ENCODE peak calls at places on chromosome 21, in six cellular contexts. Q is fibroblast of lung, P is body of pancreas, V is pancreas, R is MG63, W is IMR-90. X is an unnamed sample.

GRCh38 chr21:44533891-44534627 is 5.9 kb downstream of the KRTAP10-1 start:
- DNase-seq in P (no peak), W (no peak), V (no peak), R (no peak), Q (no peak), X (peak; percentile 47)

GRCh38 chr21:40797881-40798280 is 49.1 kb downstream of the DSCAM start:
- DNase-seq in R (no peak), W (peak; percentile 33), Q (no peak), V (no peak), P (no peak), X (no peak)

GRCh38 chr21:40553781-40554180 is 293.2 kb downstream of the DSCAM start:
- DNase-seq in W (no peak), R (no peak), P (no peak), V (no peak), Q (no peak), X (no peak)

GRCh38 chr21:42653492-42654061 is at the start of gene PDE9A:
- DNase-seq in P (peak; percentile 48), W (no peak), V (peak; percentile 61), R (no peak), Q (no peak), X (peak; percentile 79)

GRCh38 chr21:43362306-43362927 is 64.5 kb downstream of the SIK1 start:
- DNase-seq in R (peak; percentile 56), Q (peak; percentile 77), P (peak; percentile 47), V (no peak), W (peak; percentile 86), X (peak; percentile 63)

GRCh38 chr21:45581322-45581712 is 39.1 kb upstream of the SLC19A1 start:
- DNase-seq in W (no peak), P (no peak), R (no peak), Q (no peak), V (no peak), X (no peak)

GRCh38 chr21:21673959-21674358 is 675.8 kb downstream of the NCAM2 start:
- DNase-seq in R (no peak), V (no peak), P (no peak), W (no peak), Q (no peak), X (no peak)

GRCh38 chr21:41100826-41101550 is 67.0 kb upstream of the BACE2 start:
- DNase-seq in Q (no peak), R (no peak), P (no peak), V (no peak), W (no peak), X (no peak)

GRCh38 chr21:44872568-44873355 is 728 bp downstream of the PTTG1IP start:
- DNase-seq in P (peak; percentile 47), W (peak; percentile 46), Q (peak; percentile 31), R (peak; percentile 52), V (peak; percentile 60), X (peak; percentile 72)

GRCh38 chr21:17660449-17660848 is 47.7 kb upstream of the BTG3 start:
- DNase-seq in Q (no peak), W (no peak), R (no peak), P (no peak), V (no peak), X (no peak)

DNA sequence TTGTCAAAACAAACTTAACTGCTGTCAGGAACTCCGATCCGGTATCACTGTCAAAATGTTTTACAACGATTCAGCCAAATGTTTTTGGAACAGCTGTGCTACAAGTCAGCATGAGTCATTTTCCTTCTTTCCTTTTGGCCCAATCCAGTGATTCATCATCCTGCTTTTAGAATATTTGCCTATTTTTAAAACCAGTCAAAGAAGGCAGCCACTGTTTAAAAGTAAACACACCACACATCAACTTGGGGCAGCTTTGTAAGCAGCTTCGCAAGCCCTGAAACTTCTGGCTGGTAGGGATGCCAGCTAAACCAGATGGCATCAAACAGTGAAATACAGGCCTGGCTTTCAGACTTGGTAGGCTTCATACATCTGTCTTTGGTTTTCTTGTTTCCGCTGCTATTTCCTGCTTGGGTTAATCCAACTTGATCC is 14.9 kb downstream of the MAP3K7CL start:
- DNase-seq in P (no peak), R (peak; percentile 89), W (peak; percentile 95), V (no peak), Q (peak; percentile 95), X (no peak)
- H3K4me3 ChIP-seq in P (no peak overlapping the region), R (no peak overlapping the region), W (no peak overlapping the region), V (no peak overlapping the region), Q (no peak overlapping the region), X (no peak overlapping the region)

GRCh38 chr21:32279377-32279680 is 480 bp upstream of the MIS18A start:
- DNase-seq in Q (no peak), W (no peak), R (no peak), P (no peak), V (no peak), X (no peak)

GRCh38 chr21:32278518-32279376 is at the start of gene MIS18A:
- DNase-seq in V (peak; percentile 97), P (peak; percentile 95), W (peak; percentile 96), Q (peak; percentile 92), R (peak; percentile 92), X (peak; percentile 96)

GRCh38 chr21:32276671-32277070 is 2.2 kb downstream of the MIS18A start:
- DNase-seq in R (no peak), P (no peak), W (no peak), V (no peak), Q (no peak), X (no peak)

GRCh38 chr21:32281531-32281930 is 2.7 kb upstream of the MIS18A start:
- DNase-seq in V (no peak), W (no peak), Q (no peak), R (no peak), P (no peak), X (no peak)

DNA sequence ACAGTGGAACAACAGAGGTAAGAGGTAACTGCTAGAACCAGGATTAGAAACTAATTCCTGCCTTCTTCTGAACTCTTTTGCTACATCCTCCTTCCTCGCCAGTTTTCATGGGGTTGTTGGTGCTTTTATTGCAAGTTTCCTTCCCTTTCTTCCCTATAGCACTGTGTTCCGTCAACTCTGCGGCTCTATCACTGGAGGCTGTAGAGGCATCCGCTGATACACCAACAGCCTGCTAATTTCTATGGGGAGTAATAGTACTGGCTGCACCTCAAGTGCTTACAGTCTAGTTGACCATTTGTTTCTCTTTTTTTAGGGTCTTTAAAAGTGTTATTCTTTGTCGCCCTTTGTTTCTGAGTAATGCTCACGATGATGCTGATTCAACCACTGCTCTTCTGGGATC is 781 bp downstream of the MIS18A start:
- DNase-seq in V (no peak), W (no peak), P (no peak), Q (no peak), R (no peak), X (no peak)
- H3K9me3 ChIP-seq in V (no peaks in the 10 kb centered on the region), W (no peaks in the 10 kb centered on the region), P (no peaks in the 10 kb centered on the region), Q (no peaks in the 10 kb centered on the region), R (no peaks in the 10 kb centered on the region), X (no peaks in the 10 kb centered on the region)

GRCh38 chr21:37375866-37376574 is 9.4 kb downstream of the DYRK1A start:
- DNase-seq in R (no peak), Q (no peak), W (no peak), P (no peak), V (no peak), X (no peak)

GRCh38 chr21:37380349-37381323 is 14.1 kb downstream of the DYRK1A start:
- DNase-seq in Q (no peak), P (peak; percentile 73), R (peak; percentile 35), V (peak; percentile 55), W (no peak), X (peak; percentile 26)

GRCh38 chr21:37383066-37383465 is 16.5 kb downstream of the DYRK1A start:
- DNase-seq in V (no peak), Q (no peak), W (no peak), P (no peak), R (no peak), X (no peak)

GRCh38 chr21:37381883-37382585 is 15.5 kb downstream of the DYRK1A start:
- DNase-seq in Q (no peak), W (peak; percentile 34), P (no peak), V (no peak), R (no peak), X (no peak)

GRCh38 chr21:37378700-37379139 is 12.1 kb downstream of the DYRK1A start:
- DNase-seq in W (no peak), R (no peak), V (no peak), P (no peak), Q (no peak), X (no peak)
- H3K4me3 ChIP-seq in W (no peak overlapping the region), R (no peak overlapping the region), V (no peak overlapping the region), P (no peak overlapping the region), Q (no peak overlapping the region), X (no peak overlapping the region)

GRCh38 chr21:20265704-20266368 is 732.4 kb upstream of the NCAM2 start:
- DNase-seq in R (no peak), Q (no peak), P (no peak), V (no peak), W (no peak), X (no peak)

GRCh38 chr21:20270365-20271055 is 727.7 kb upstream of the NCAM2 start:
- DNase-seq in W (no peak), R (no peak), P (no peak), V (no peak), Q (no peak), X (peak; percentile 40)

DNA sequence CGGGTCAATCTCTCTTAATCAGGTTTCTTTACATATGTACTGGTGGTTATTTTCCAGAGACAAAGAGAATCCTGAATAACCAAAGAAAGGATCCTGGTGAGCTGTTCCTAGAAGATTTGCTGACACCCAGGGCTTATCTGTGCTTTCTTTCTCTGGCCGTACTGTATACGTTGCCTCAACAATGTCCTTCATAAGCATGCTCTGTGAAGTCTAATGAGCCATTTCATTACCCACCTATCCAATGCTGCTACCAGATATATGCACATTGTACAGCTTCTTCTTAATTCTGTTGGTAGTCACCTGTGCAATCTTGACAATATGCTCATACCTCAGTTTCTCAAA is 731.9 kb upstream of the NCAM2 start:
- DNase-seq in V (no peak), R (no peak), W (no peak), P (no peak), Q (no peak), X (no peak)
- H3K9me3 ChIP-seq in V (no peaks in the 10 kb centered on the region), R (no peaks in the 10 kb centered on the region), W (peaks cover 3% of the 10 kb centered on the region), P (no peaks in the 10 kb centered on the region), Q (no peaks in the 10 kb centered on the region), X (no peaks in the 10 kb centered on the region)

GRCh38 chr21:34128674-34129038 is 55.3 kb downstream of the MRPS6 start:
- DNase-seq in W (no peak), P (no peak), Q (no peak), R (no peak), V (no peak), X (no peak)
- H3K4me3 ChIP-seq in W (no peak overlapping the region), P (no peak overlapping the region), Q (no peak overlapping the region), R (no peak overlapping the region), V (no peak overlapping the region), X (no peak overlapping the region)

DNA sequence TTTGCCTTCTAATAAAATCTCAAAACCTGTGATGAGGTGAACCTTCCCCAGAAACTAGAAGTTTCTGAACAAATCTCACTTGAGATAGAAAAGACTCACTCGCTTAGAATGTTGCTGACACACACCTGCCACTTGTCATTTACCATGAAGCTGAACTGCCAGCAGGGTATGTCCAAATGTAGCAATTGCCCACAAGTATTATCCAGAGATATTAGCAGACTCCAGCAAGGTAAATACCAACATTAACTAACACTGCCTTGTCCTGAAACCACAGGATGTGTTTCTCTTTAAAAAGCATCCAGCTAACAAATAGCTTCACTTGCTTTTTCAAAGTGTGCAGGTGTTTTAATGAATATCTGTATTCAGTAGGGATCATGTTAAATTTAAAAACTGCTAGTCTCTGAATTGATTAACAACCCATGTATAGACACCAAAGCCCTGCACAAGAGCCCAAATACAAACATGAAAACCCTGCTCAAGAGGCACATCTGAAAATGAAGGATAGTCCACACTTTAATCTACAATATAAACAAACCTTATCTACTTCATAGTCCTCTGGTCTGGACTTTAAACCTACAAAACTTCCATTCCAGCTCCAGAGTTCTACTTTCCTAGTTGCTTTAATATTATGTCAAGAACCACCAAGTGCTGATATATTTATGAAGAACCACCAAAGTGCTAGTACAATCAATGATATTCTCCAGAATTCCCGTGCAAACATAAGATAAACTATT is 19.3 kb downstream of the KRTAP8-1 start:
- DNase-seq in R (no peak), V (no peak), Q (no peak), W (no peak), P (no peak), X (no peak)
- H3K9me3 ChIP-seq in R (no peaks in the 10 kb centered on the region), V (no peaks in the 10 kb centered on the region), Q (no peaks in the 10 kb centered on the region), W (peaks cover 6% of the 10 kb centered on the region), P (no peaks in the 10 kb centered on the region), X (peaks cover 59% of the 10 kb centered on the region)

GRCh38 chr21:34781508-34781907 is 112.7 kb downstream of the CLIC6 start:
- DNase-seq in R (no peak), P (peak; percentile 39), V (peak; percentile 37), Q (no peak), W (no peak), X (no peak)
- H3K4me3 ChIP-seq in R (no peak overlapping the region), P (no peak overlapping the region), V (no peak overlapping the region), Q (no peak overlapping the region), W (no peak overlapping the region), X (no peak overlapping the region)